ENCODE peak calls at places on chromosomes 12 and 14, in four cellular contexts. X, F, K and H are unnamed samples.

GRCh38 chr14:88044129-88044727 is 39.3 kb downstream of the GPR65 start:
- DNase-seq in X (no peak), F (peak), K (no peak), H (no peak)

GRCh38 chr14:105389976-105390848 is 8.1 kb upstream of the TEX22 start:
- DNase-seq in X (no peak), F (no peak), K (no peak), H (no peak)

GRCh38 chr12:122888232-122888752 is 7.6 kb downstream of the VPS37B start:
- DNase-seq in X (peak), F (peak), K (peak), H (peak)

GRCh38 chr12:40378721-40379120 is 153.9 kb downstream of the LRRK2 start:
- DNase-seq in X (no peak), F (no peak), K (no peak), H (no peak)

GRCh38 chr12:41795910-41796309 is 348.8 kb downstream of the GXYLT1 start:
- DNase-seq in X (peak), F (no peak), K (no peak), H (no peak)

GRCh38 chr12:124385219-124385969 is 90.5 kb downstream of the RFLNA start:
- DNase-seq in X (no peak), F (no peak), K (no peak), H (no peak)

GRCh38 chr12:98744692-98745091 is 99.6 kb downstream of the APAF1 start:
- DNase-seq in X (no peak), F (no peak), K (no peak), H (no peak)

GRCh38 chr14:83842536-83842935 is 1687.4 kb upstream of the FLRT2 start:
- DNase-seq in X (no peak), F (no peak), K (no peak), H (no peak)

GRCh38 chr12:121218588-121219352 is 8.8 kb downstream of the P2RX4 start:
- DNase-seq in X (no peak), F (no peak), K (no peak), H (no peak)

GRCh38 chr14:100066984-100067383 is 1.8 kb downstream of the EVL start:
- DNase-seq in X (no peak), F (no peak), K (no peak), H (peak)

GRCh38 chr14:97916100-97916499 is 1118.9 kb downstream of the VRK1 start:
- DNase-seq in X (no peak), F (no peak), K (no peak), H (no peak)

GRCh38 chr14:71116206-71117122 is 209.2 kb downstream of the PCNX1 start:
- DNase-seq in X (no peak), F (peak), K (no peak), H (no peak)

GRCh38 chr12:69972136-69972535 is 147.1 kb downstream of the MYRFL start:
- DNase-seq in X (no peak), F (no peak), K (no peak), H (no peak)

GRCh38 chr12:18436163-18436562 is 174.8 kb downstream of the PIK3C2G start:
- DNase-seq in X (no peak), F (no peak), K (no peak), H (no peak)

GRCh38 chr12:16606201-16606849 is 363 bp upstream of the LMO3 start:
- DNase-seq in X (peak), F (no peak), K (no peak), H (no peak)

GRCh38 chr12:32400114-32400672 is 835 bp downstream of the FGD4 start:
- DNase-seq in X (peak), F (no peak), K (peak), H (peak)

GRCh38 chr14:65070710-65071033 is 31.6 kb downstream of the MAX start:
- DNase-seq in X (no peak), F (no peak), K (no peak), H (no peak)

GRCh38 chr14:71582705-71583104 is 349.5 kb upstream of the RGS6 start:
- DNase-seq in X (no peak), F (no peak), K (no peak), H (no peak)

GRCh38 chr12:63804746-63805145 is 25.0 kb downstream of the RXYLT1 start:
- DNase-seq in X (no peak), F (no peak), K (no peak), H (no peak)

GRCh38 chr12:63802012-63802608 is 22.4 kb downstream of the RXYLT1 start:
- DNase-seq in X (no peak), F (no peak), K (peak), H (no peak)

GRCh38 chr12:63808631-63809030 is 28.9 kb downstream of the RXYLT1 start:
- DNase-seq in X (no peak), F (no peak), K (no peak), H (no peak)

GRCh38 chr12:63809566-63809965 is 29.9 kb downstream of the RXYLT1 start:
- DNase-seq in X (no peak), F (no peak), K (no peak), H (no peak)

GRCh38 chr12:63805704-63806672 is 26.3 kb downstream of the RXYLT1 start:
- DNase-seq in X (no peak), F (peak), K (no peak), H (no peak)
- TF ChIP-seq NR3C1 in X (no peak), F (no peak), K (no peak), H (no peak)

GRCh38 chr12:944201-944600 is 5.3 kb downstream of the RAD52 start:
- DNase-seq in X (no peak), F (no peak), K (no peak), H (no peak)

GRCh38 chr12:948238-948637 is 1.3 kb downstream of the RAD52 start:
- DNase-seq in X (no peak), F (no peak), K (no peak), H (no peak)

GRCh38 chr12:946212-946611 is 3.3 kb downstream of the RAD52 start:
- DNase-seq in X (no peak), F (no peak), K (no peak), H (no peak)

GRCh38 chr12:949337-950099 is at the start of gene RAD52:
- DNase-seq in X (peak), F (peak), K (peak), H (peak)

DNA sequence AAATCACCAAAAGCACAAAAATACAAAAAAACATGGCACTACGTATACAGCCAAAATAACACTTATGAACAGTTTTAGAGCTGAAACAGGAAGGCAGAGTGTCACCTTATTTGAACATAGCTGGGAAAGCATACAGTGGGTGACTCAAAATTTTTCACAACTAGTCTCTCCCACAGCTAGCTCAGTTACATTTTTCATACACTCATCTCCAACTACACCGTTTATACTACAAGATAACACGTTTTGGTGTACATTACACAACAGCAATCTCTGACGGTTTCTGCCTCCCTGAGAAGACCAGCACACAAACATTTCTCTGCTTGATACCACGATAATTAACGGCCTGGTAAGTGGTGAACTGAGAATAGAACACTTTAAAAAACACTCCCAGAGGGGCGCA is 2.8 kb downstream of the RAD52 start:
- DNase-seq in X (no peak), F (no peak), K (no peak), H (no peak)
- TF ChIP-seq NR3C1 in X (no peak), F (no peak), K (no peak), H (no peak)

GRCh38 chr14:76957224-76957881 is 71.2 kb downstream of the IRF2BPL start:
- DNase-seq in X (no peak), F (no peak), K (no peak), H (no peak)
- TF ChIP-seq NR3C1 in X (no peak), F (no peak), K (no peak), H (no peak)

GRCh38 chr12:29148958-29149690 is at the start of gene FAR2:
- DNase-seq in X (peak), F (no peak), K (peak), H (peak)

GRCh38 chr12:29148065-29148957 is 767 bp upstream of the FAR2 start:
- DNase-seq in X (peak), F (no peak), K (peak), H (peak)

GRCh38 chr12:29153231-29153630 is 4.2 kb downstream of the FAR2 start:
- DNase-seq in X (peak), F (no peak), K (no peak), H (no peak)

GRCh38 chr12:29152223-29152868 is 3.3 kb downstream of the FAR2 start:
- DNase-seq in X (no peak), F (no peak), K (no peak), H (peak)

DNA sequence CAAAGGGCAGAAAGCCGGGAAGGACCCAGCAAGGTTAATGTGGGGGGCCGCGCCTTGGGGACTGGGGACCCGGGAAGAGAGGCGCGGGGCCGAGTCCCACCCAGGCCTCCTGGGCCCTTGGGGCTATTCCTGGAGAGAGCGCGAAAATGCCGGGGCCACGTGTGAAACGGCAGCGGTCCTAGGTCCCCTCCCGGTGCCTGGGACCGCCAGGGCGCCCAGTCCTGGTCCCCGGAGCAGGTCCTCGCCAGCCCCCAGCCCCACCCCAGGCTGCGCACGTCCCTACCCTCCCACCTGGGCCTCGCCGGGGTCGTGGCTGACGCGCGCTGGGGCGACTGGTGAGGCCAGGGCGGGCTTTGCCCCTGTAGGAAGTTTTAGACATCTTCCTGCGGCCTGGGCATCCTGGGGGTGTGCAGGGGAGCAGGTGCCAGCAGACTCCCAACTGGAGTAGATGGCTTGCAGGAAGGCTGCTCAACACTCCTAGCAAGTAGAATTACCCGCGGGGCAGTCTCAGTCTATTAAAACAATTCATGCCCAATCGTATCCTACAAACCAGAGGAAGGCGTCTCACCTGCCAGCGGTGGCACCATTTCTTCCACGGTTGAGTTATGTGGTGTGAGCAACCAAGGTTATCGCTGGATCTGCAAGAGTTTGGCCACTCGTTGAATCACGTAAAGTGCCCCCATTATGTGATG is 759 bp downstream of the FAR2 start:
- DNase-seq in X (peak), F (no peak), K (no peak), H (peak)
- TF ChIP-seq NR3C1 in X (no peak), F (no peak), K (no peak), H (no peak)

DNA sequence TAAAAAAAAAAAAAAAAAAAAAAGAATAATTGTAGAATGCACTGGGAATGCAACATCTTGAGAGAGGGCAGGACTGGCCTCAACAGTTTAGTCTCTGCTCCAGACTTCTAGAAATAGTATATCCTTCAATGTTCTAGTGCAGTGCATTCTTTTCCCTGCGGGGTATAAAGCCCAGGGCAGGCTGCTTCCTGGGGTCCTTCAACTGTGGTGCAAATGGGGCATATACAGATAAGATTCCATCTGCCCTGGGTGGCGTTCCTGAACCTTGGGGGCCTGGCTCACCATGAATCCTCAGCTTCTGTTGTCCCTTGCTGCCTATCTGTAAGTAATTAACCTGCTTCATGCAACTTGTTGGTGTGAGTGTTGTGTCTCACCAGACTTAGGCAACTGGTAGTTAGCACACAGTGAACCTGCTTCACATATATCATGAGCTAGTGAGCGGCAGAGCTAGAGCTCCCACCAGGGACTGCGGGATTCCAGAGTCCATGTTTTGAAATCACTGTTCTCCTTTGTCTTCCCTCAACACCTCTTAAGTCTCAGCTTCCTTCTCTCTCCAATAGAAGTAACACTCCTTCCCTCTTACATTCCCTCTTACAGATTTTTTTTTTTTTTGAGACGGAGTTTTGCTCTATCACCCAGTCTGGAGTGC is 177.6 kb downstream of the SUDS3 start:
- DNase-seq in X (no peak), F (no peak), K (no peak), H (no peak)
- TF ChIP-seq NR3C1 in X (no peak), F (no peak), K (no peak), H (no peak)

DNA sequence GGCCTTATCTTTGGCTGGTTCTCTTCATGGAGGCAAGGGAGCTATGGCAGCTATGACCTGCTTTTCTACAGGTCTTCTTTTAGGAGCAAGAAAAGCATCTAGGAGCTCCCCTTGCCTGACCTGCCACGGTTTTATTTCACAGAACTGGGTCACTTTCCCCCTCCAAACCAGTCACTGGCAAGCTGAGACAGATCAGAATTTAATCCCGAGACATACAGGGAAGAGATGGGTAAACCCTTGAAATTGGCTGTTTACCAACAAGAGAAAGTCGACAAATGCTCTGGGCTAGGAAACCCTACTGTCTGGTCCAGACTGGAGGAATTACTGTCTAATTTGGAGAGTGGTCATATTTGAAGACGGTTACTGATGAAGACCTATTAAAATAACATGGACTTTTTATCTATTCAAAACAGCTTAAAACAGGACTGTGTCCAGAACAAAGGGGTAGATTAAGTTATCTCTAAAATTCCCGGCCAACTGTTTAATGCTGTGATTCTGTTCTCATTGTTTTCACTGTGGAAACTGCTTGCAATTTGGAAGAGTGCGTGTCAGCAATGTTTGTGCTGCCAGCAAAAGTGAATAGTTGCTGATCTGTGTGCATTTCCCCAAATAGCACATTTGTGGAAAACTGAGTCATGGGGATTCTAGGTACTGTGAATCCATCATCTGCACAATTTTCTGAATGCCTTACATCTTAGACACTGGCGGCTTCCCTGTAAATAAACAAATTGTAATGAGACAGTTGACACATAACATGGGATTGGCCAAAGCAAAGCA is 73.4 kb upstream of the EEA1 start:
- DNase-seq in X (no peak), F (no peak), K (no peak), H (no peak)
- TF ChIP-seq NR3C1 in X (no peak), F (no peak), K (no peak), H (no peak)

GRCh38 chr12:12717586-12718381 is 616 bp downstream of the CDKN1B start:
- DNase-seq in X (peak), F (no peak), K (no peak), H (peak)
- TF ChIP-seq NR3C1 in X (no peak), F (no peak), K (no peak), H (no peak)

DNA sequence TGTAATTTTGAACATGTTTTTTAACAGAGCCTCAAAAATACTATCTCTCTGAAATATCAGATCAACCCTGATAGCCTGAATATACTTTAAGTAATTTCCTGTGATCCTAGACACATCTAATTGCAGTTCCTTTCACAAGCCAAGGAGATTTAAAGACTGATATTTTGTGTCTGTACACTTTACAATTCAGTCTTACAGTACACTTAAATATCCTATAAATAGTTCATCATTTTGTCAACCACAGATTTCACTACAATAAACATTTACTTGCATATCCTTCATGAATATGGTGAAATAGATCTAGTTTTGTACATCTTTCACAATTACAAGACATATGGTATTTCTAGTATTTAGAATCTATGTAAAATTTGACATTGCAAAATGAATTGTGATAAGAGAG is 161.0 kb downstream of the PAX9 start:
- DNase-seq in X (no peak), F (no peak), K (no peak), H (no peak)
- TF ChIP-seq NR3C1 in X (no peak), F (no peak), K (no peak), H (no peak)

DNA sequence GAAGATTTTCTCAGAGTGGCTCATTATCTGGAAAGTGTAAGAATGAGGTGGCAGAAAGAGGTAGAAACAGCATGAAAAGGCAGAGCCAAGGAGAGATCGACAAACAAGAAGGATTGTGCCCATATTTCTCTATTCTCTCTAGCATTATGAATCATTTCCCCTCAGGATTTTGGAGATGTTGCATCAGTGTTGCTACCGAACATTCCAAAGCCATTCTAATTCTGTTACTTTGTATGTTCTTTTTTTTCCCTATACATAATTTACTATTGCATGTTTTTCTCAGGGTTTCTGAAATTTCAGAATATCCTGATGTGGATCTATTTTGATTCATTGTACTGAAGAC is 61.4 kb downstream of the KICS2 start:
- DNase-seq in X (no peak), F (no peak), K (no peak), H (no peak)
- TF ChIP-seq NR3C1 in X (no peak), F (no peak), K (no peak), H (no peak)